ENCODE peak calls at places on chromosomes 12 and 14, in five cellular contexts. M, V, F, Q and O are unnamed samples.

GRCh38 chr12:87660987-87661769 is 368.0 kb downstream of the C12orf50 start:
- DNase-seq in V (no peak), Q (no peak), F (peak; percentile 3), M (no peak), O (no peak)

GRCh38 chr12:105887131-105887530 is 251.6 kb downstream of the NUAK1 start:
- DNase-seq in M (no peak), V (no peak), Q (no peak), F (no peak), O (no peak)

GRCh38 chr12:108616941-108617858 is 16.5 kb downstream of the SELPLG start:
- DNase-seq in F (no peak), M (peak; percentile 37), V (no peak), Q (no peak), O (no peak)

GRCh38 chr12:127629066-127629820 is 637.7 kb upstream of the TMEM132C start:
- DNase-seq in Q (no peak), V (peak; percentile 35), M (peak; percentile 39), F (no peak), O (no peak)

GRCh38 chr14:66944872-66945271 is 244.4 kb upstream of the GARIN2 start:
- DNase-seq in M (no peak), V (peak; percentile 54), F (peak; percentile 27), Q (peak; percentile 15), O (peak; percentile 7)

GRCh38 chr14:51211149-51211548 is 28.9 kb upstream of the TMX1 start:
- DNase-seq in F (peak; percentile 50), Q (no peak), V (peak; percentile 69), M (no peak), O (peak; percentile 28)

GRCh38 chr14:75005357-75005756 is 2.6 kb downstream of the EIF2B2 start:
- DNase-seq in Q (no peak), M (no peak), V (no peak), F (no peak), O (no peak)

GRCh38 chr12:19273482-19274330 is 144.2 kb downstream of the PLEKHA5 start:
- DNase-seq in Q (peak; percentile 82), F (peak; percentile 97), M (no peak), V (peak; percentile 96), O (peak; percentile 97)

GRCh38 chr14:40847496-40847895 is 759.2 kb upstream of the LRFN5 start:
- DNase-seq in V (no peak), M (no peak), F (no peak), Q (no peak), O (no peak)

GRCh38 chr12:32897688-32898573 is 1.4 kb upstream of the PKP2 start:
- DNase-seq in V (no peak), F (no peak), M (no peak), Q (no peak), O (no peak)

DNA sequence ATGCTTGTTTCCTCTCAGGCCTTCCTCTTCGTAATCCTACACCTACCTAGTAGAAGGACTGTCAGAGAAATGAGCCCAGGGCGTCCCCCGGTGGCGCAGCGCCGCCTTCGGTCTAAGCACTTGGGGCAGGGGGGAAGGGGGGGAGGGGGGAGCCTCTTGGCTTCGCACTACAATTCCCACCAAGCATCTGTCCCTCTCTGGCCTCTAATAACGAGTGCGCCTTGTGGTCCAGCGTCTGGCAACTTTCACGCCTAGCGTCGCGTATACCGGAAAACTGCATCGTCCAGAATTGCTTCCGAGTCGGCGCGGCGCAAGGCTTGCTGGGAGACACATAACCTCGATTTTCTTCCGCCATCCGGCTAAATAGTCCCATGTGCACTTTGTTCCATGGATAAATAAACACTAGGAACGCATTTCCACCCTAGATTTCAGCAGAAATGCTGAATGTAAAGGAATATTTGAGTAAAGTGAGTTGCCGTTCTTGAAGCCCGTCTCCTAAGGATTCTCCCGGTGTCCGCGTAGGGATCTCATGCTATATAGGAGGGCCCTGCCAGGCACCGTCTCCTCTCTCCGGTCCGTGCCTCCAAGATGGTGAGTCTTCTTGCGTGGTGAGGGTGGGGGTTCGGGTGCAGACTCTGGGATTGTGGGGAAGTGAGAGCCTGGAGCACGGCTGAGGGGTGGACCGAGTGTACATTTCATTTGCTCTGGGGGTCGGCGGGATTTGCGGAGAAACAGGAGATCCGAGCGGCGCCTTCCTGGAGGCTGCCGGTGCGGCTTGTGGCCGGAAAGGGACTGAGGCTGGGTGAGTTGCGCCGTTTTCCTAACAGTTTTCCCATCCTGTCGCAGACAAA is at the start of gene RPS26:
- DNase-seq in V (peak; percentile 100), Q (peak; percentile 100), F (peak; percentile 99), M (peak; percentile 96), O (peak; percentile 99)
- TF ChIP-seq CTCF in V (peak; percentile 25), Q (peak; percentile 75), F (peak; percentile 44), M (peak; percentile 37), O (peak; percentile 34)

GRCh38 chr12:17928708-17929366 is 161.2 kb downstream of the RERGL start:
- DNase-seq in F (peak; percentile 59), M (no peak), Q (peak; percentile 75), V (peak; percentile 59), O (peak; percentile 34)
- TF ChIP-seq CTCF in F (peak; percentile 31), M (no peak), Q (peak; percentile 39), V (no peak), O (peak; percentile 32)

GRCh38 chr14:102939820-102940561 is 17.5 kb downstream of the AMN start:
- DNase-seq in V (no peak), Q (no peak), F (no peak), M (no peak), O (no peak)
- TF ChIP-seq CTCF in V (no peak), Q (no peak), F (no peak), M (no peak), O (no peak)

GRCh38 chr14:93206793-93207467 is at the start of the genes GON7 and UBR7:
- DNase-seq in M (peak; percentile 95), Q (peak; percentile 93), V (peak; percentile 99), F (peak; percentile 91), O (peak; percentile 89)
- TF ChIP-seq CTCF in M (peak; percentile 45), Q (no peak), V (no peak), F (peak; percentile 38), O (peak; percentile 20)

DNA sequence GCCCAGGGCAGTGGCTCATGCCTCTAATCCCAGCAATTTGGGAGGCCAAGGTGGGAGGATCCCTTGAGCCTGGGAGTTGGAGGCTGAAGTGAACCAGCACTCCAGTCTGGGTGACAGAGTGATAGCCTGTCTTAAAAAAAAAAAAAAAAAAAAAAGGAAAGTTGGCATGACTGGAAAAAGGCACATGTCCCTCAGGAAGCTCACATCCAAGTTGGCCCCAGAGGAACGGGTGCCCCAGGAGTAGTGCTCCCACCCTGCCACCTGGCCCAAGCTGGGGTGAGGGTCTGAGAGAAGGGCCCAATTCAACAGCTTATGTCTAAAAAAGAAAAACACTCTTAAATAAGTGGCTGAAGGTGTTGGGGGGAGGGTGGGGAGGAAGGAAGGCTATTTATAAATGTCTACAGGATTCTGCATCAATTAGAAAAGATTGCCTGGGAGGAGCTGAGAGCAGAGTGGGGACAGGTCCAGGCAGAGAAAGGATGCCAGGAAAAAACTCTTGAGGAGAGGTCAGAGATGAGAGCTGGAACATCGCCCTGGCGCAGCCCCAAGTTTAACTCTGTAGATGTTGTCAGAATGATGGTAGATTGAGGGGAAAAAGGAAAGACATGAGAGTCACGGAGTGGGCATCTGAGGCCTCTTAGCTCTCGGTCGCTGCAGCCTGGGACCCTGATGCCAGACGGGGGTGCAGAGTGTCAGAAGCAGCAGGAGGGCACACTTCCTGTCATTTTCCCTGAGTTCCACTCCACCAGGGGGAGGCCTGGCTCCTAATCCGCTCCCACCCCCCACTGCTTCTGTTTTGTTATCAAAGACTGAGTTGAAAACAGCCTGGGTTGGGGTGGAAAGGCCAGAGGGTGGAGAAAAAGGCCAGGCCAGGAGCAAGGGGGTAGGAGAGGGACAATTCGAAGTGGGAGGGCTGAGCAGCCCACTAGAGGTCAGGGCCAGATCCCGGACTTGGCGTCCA is 7.3 kb downstream of the SPRYD3 start:
- DNase-seq in Q (no peak), V (peak; percentile 78), F (no peak), M (no peak), O (no peak)
- TF ChIP-seq CTCF in Q (no peak), V (peak; percentile 20), F (peak; percentile 46), M (no peak), O (peak; percentile 16)

GRCh38 chr12:46370792-46371717 is 1.5 kb downstream of the SLC38A2 start:
- DNase-seq in V (peak; percentile 95), Q (no peak), M (peak; percentile 85), F (peak; percentile 57), O (no peak)
- TF ChIP-seq CTCF in V (no peak), Q (no peak), M (no peak), F (no peak), O (no peak)

GRCh38 chr12:100399095-100399494 is 42.2 kb downstream of the SLC17A8 start:
- DNase-seq in M (no peak), F (no peak), Q (no peak), V (no peak), O (no peak)

GRCh38 chr12:100401660-100402059 is 44.8 kb downstream of the SLC17A8 start:
- DNase-seq in M (no peak), Q (no peak), V (peak; percentile 29), F (peak; percentile 2), O (peak; percentile 82)

GRCh38 chr12:100403446-100403845 is 46.6 kb downstream of the SLC17A8 start:
- DNase-seq in F (no peak), V (no peak), Q (no peak), M (no peak), O (no peak)

DNA sequence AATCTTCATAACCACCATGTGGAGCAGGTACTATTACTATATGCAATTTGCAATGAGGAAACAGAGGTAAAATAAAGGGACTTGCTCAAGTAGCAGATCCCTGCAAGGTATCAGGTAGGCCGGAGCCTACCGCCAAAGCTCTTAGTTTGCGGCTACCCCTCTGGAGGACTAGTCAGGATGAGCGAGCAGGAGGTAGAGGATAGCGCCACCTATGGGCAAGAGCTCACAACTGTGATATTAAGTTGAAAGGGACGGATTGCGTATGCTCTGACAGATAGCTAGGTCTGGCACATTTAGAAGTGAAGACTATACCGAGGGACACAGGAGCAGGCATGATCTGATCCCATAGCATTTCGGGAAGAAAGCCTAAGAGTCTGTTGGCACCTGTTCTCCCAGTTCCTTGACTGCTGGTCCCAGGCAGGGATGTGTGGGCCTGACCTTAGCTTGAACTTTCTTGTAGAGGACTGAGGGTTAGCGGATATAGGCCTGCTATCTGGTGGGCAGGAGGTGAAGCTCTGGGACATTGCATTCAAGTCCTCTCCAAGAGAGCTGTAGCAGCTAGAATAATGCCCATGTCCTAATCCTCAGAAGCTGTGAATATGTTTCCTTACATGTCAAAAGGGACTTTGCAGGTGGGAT is 48.0 kb downstream of the SLC17A8 start:
- DNase-seq in Q (peak; percentile 84), V (peak; percentile 32), M (no peak), F (no peak), O (no peak)
- TF ChIP-seq CTCF in Q (peak; percentile 64), V (peak; percentile 44), M (peak; percentile 22), F (peak; percentile 52), O (peak; percentile 56)

DNA sequence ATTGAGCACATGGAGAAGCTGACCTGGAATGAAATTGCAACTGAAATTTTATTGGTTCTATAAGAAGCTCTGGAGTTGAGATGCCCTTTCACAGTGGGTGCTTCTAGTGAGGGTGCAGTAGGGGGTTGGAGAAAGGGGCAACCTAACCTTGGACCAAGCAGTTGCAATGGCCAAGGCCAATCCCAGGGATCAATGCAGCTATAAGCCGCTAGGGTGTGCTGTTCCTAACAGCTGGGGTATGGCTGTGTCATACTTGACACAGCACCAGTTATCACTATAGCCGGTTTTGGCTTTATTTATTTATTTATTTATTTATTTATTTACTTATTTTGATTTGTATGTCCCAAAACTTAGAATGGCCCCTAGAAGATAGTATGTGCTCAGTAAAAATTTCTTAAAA is 505.9 kb downstream of the FLRT2 start:
- DNase-seq in F (no peak), V (peak; percentile 8), M (no peak), Q (no peak), O (no peak)
- TF ChIP-seq CTCF in F (peak; percentile 29), V (peak; percentile 39), M (no peak), Q (no peak), O (peak; percentile 32)

DNA sequence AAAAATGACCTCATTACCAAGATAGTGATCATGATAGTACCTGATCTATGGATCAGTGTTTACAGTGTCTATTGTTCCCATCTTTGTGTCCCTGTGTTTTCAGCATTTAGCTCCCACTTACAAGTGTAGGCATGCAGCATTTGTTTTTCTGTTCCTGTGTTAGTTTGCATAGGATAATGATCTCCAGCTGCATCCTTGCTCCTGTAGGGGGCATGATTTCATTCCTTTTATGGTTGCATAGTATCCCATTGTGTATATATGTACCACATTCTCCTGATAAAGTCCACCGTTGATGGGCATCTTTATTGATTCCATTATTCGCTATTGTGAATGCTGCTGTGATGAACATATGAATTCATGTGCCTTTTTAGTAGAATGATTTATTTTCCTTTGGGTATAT is 215.4 kb upstream of the NAV3 start:
- DNase-seq in V (peak; percentile 25), F (no peak), M (no peak), Q (peak; percentile 6), O (no peak)
- TF ChIP-seq CTCF in V (peak; percentile 8), F (peak; percentile 32), M (no peak), Q (peak; percentile 37), O (peak; percentile 48)